ENCODE peak calls at places on chromosomes 11 and 22, in four cellular contexts. D is progenitor cell of endocrine pancreas, F is AG04450, E is lower leg skin. X is an unnamed sample.

GRCh38 chr11:70650075-70650909 is 252.0 kb downstream of the CTTN start:
- DNase-seq in D (peak), F (peak), E (no peak), X (peak)

GRCh38 chr11:36333897-36334296 is 37.8 kb downstream of the PRR5L start:
- DNase-seq in D (no peak), F (no peak), E (no peak), X (peak)

GRCh38 chr22:36026741-36027140 is 1.9 kb downstream of the RBFOX2 start:
- DNase-seq in D (no peak), F (no peak), E (no peak), X (peak)

GRCh38 chr11:61994981-61995380 is 27.5 kb upstream of the FTH1 start:
- DNase-seq in D (no peak), F (no peak), E (no peak), X (no peak)

GRCh38 chr11:47904048-47904447 is 55.9 kb upstream of the NUP160 start:
- DNase-seq in D (no peak), F (no peak), E (no peak), X (no peak)

GRCh38 chr11:68956142-68956541 is 24.6 kb downstream of the MRGPRD start:
- DNase-seq in D (no peak), F (no peak), E (no peak), X (no peak)

GRCh38 chr11:71568707-71569349 is 3.5 kb downstream of the KRTAP5-10 start:
- DNase-seq in D (no peak), F (no peak), E (no peak), X (no peak)

GRCh38 chr22:33519974-33520903 is 400.0 kb downstream of the LARGE1 start:
- DNase-seq in D (no peak), F (no peak), E (no peak), X (no peak)

GRCh38 chr22:24053481-24054226 is 42.5 kb downstream of the CABIN1 start:
- DNase-seq in D (no peak), F (no peak), E (no peak), X (peak)

GRCh38 chr11:46119352-46120216 is 1.7 kb downstream of the PHF21A start:
- DNase-seq in D (peak), F (no peak), E (no peak), X (peak)

GRCh38 chr11:18056561-18057181 is 10.6 kb upstream of the TPH1 start:
- DNase-seq in D (no peak), F (no peak), E (no peak), X (no peak)

GRCh38 chr11:102763440-102763839 is 17.0 kb downstream of the MMP10 start:
- DNase-seq in D (no peak), F (no peak), E (no peak), X (no peak)

GRCh38 chr22:30531651-30532608 is 14.6 kb downstream of the SEC14L6 start:
- DNase-seq in D (no peak), F (no peak), E (no peak), X (no peak)

GRCh38 chr11:47417712-47418111 is 8.5 kb downstream of the PSMC3 start:
- DNase-seq in D (no peak), F (no peak), E (no peak), X (no peak)

GRCh38 chr11:304915-305833 is 2.4 kb upstream of the IFITM2 start:
- DNase-seq in D (no peak), F (peak), E (no peak), X (peak)

GRCh38 chr11:67029146-67029545 is 6.2 kb downstream of the SYT12 start:
- DNase-seq in D (no peak), F (no peak), E (no peak), X (no peak)

GRCh38 chr11:67276821-67277230 is 10.6 kb downstream of the GRK2 start:
- DNase-seq in D (no peak), F (no peak), E (no peak), X (no peak)

GRCh38 chr22:50250555-50251471 is at the start of gene HDAC10:
- DNase-seq in D (peak), F (no peak), E (peak), X (peak)

GRCh38 chr11:10807629-10808552 is 835 bp downstream of the EIF4G2 start:
- DNase-seq in D (peak), F (no peak), E (peak), X (peak)

GRCh38 chr11:11414996-11415395 is 61.9 kb upstream of the CSNK2A3 start:
- DNase-seq in D (no peak), F (no peak), E (no peak), X (no peak)

GRCh38 chr22:24580276-24580675 is 12.6 kb downstream of the LRRC75B start:
- DNase-seq in D (no peak), F (peak), E (no peak), X (peak)

GRCh38 chr11:17976651-17977050 is 36.2 kb downstream of the SERGEF start:
- DNase-seq in D (no peak), F (no peak), E (no peak), X (no peak)

GRCh38 chr11:8776209-8776608 is 93.6 kb downstream of the RPL27A start:
- DNase-seq in D (no peak), F (no peak), E (peak), X (no peak)

GRCh38 chr11:119157088-119157487 is 8.2 kb downstream of the ABCG4 start:
- DNase-seq in D (no peak), F (no peak), E (no peak), X (no peak)

GRCh38 chr22:47100646-47101045 is 338.2 kb downstream of the TBC1D22A start:
- DNase-seq in D (no peak), F (no peak), E (no peak), X (no peak)

GRCh38 chr22:26474687-26475086 is 8.9 kb downstream of the HPS4 start:
- DNase-seq in D (no peak), F (no peak), E (no peak), X (no peak)

GRCh38 chr11:1392111-1392510 is 2.4 kb downstream of the BRSK2 start:
- DNase-seq in D (no peak), F (no peak), E (no peak), X (no peak)

GRCh38 chr22:27309713-27310112 is 491.8 kb downstream of the MN1 start:
- DNase-seq in D (no peak), F (no peak), E (no peak), X (no peak)

GRCh38 chr11:118046051-118046963 is 30.6 kb upstream of the TMPRSS4 start:
- DNase-seq in D (no peak), F (no peak), E (no peak), X (no peak)

GRCh38 chr22:32337015-32337414 is 20.7 kb upstream of the RFPL3 start:
- DNase-seq in D (no peak), F (no peak), E (peak), X (no peak)
- TF ChIP-seq CTCF in D (no peak), F (no peak), E (no peak), X (no peak)

GRCh38 chr11:64331569-64332371 is 8.2 kb upstream of the CCDC88B start:
- DNase-seq in D (no peak), F (peak), E (no peak), X (peak)
- TF ChIP-seq CTCF in D (peak), F (peak), E (no peak), X (peak)

DNA sequence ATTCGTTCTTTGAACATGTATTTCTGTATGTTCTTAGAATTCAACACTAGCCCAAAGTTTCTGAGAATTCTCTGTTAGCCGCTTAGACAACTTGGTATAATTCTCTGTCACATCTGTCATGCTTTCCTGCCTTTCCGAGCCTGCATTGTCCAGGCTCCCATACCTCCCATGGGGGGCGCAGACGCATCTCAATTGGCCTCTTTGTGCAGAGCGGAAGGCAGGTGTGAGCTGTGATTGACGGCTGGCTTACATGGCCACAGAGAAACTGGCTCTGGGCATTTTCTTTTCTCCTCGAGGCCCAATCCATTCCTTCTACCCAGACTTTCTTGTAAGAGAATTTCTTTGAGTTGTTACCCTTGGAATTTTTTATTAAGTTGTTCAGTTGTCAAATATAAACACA is 132.7 kb upstream of the SESN3 start:
- DNase-seq in D (no peak), F (no peak), E (no peak), X (no peak)
- TF ChIP-seq CTCF in D (peak), F (no peak), E (no peak), X (no peak)

GRCh38 chr11:130827697-130828377 is 88.4 kb downstream of the SNX19 start:
- DNase-seq in D (peak), F (peak), E (peak), X (peak)
- TF ChIP-seq CTCF in D (peak), F (peak), E (no peak), X (peak)

X was measured in MCF 10A.